ENCODE peak calls at places on chromosomes 12 and 14, in eight cellular contexts. One of them, this sample, is unnamed.

GRCh38 chr14:87217023-87217422 is 776.0 kb downstream of the GALC start:
- DNase-seq in stimulated activated CD8-positive, alpha-beta memory T cell treated with anti-CD3 and anti-CD28 coated beads, Interleukin-7, amount 100 ng/mL, for 4 hours: no peak
- DNase-seq in epithelial cell of esophagus: no peak
- DNase-seq in NCI-H2081 treated with DMSO at 0.1 percent for 48 hours: no peak
- DNase-seq in HEK293T: no peak
- DNase-seq in lower lobe of right lung: no peak
- DNase-seq in iPS-NIHi11: no peak
- DNase-seq in anterior cingulate cortex: no peak
- DNase-seq in this sample: no peak

GRCh38 chr14:72855913-72856312 is 38.0 kb downstream of the DPF3 start:
- DNase-seq in stimulated activated CD8-positive, alpha-beta memory T cell treated with anti-CD3 and anti-CD28 coated beads, Interleukin-7, amount 100 ng/mL, for 4 hours: no peak
- DNase-seq in epithelial cell of esophagus: peak
- DNase-seq in NCI-H2081 treated with DMSO at 0.1 percent for 48 hours: no peak
- DNase-seq in HEK293T: no peak
- DNase-seq in lower lobe of right lung: no peak
- DNase-seq in iPS-NIHi11: no peak
- DNase-seq in anterior cingulate cortex: no peak
- DNase-seq in this sample: peak

GRCh38 chr12:60096727-60097126 is 500.9 kb downstream of the SLC16A7 start:
- DNase-seq in stimulated activated CD8-positive, alpha-beta memory T cell treated with anti-CD3 and anti-CD28 coated beads, Interleukin-7, amount 100 ng/mL, for 4 hours: no peak
- DNase-seq in epithelial cell of esophagus: no peak
- DNase-seq in NCI-H2081 treated with DMSO at 0.1 percent for 48 hours: no peak
- DNase-seq in HEK293T: no peak
- DNase-seq in lower lobe of right lung: no peak
- DNase-seq in iPS-NIHi11: no peak
- DNase-seq in anterior cingulate cortex: no peak
- DNase-seq in this sample: no peak

GRCh38 chr12:125512541-125513298 is 447.5 kb downstream of the AACS start:
- DNase-seq in stimulated activated CD8-positive, alpha-beta memory T cell treated with anti-CD3 and anti-CD28 coated beads, Interleukin-7, amount 100 ng/mL, for 4 hours: no peak
- DNase-seq in epithelial cell of esophagus: no peak
- DNase-seq in NCI-H2081 treated with DMSO at 0.1 percent for 48 hours: no peak
- DNase-seq in HEK293T: no peak
- DNase-seq in lower lobe of right lung: no peak
- DNase-seq in iPS-NIHi11: no peak
- DNase-seq in anterior cingulate cortex: no peak
- DNase-seq in this sample: no peak

GRCh38 chr12:6868211-6869048 is 1.1 kb downstream of the TPI1 start:
- DNase-seq in stimulated activated CD8-positive, alpha-beta memory T cell treated with anti-CD3 and anti-CD28 coated beads, Interleukin-7, amount 100 ng/mL, for 4 hours: no peak
- DNase-seq in epithelial cell of esophagus: peak
- DNase-seq in NCI-H2081 treated with DMSO at 0.1 percent for 48 hours: no peak
- DNase-seq in HEK293T: no peak
- DNase-seq in lower lobe of right lung: no peak
- DNase-seq in iPS-NIHi11: no peak
- DNase-seq in anterior cingulate cortex: no peak
- DNase-seq in this sample: no peak

GRCh38 chr12:76489737-76490136 is 69.8 kb downstream of the OSBPL8 start:
- DNase-seq in stimulated activated CD8-positive, alpha-beta memory T cell treated with anti-CD3 and anti-CD28 coated beads, Interleukin-7, amount 100 ng/mL, for 4 hours: no peak
- DNase-seq in epithelial cell of esophagus: no peak
- DNase-seq in NCI-H2081 treated with DMSO at 0.1 percent for 48 hours: no peak
- DNase-seq in HEK293T: no peak
- DNase-seq in lower lobe of right lung: no peak
- DNase-seq in iPS-NIHi11: no peak
- DNase-seq in anterior cingulate cortex: no peak
- DNase-seq in this sample: no peak

GRCh38 chr12:56687225-56688128 is 607 bp downstream of the PTGES3 start:
- DNase-seq in stimulated activated CD8-positive, alpha-beta memory T cell treated with anti-CD3 and anti-CD28 coated beads, Interleukin-7, amount 100 ng/mL, for 4 hours: peak
- DNase-seq in epithelial cell of esophagus: peak
- DNase-seq in NCI-H2081 treated with DMSO at 0.1 percent for 48 hours: peak
- DNase-seq in HEK293T: no peak
- DNase-seq in lower lobe of right lung: peak
- DNase-seq in iPS-NIHi11: no peak
- DNase-seq in anterior cingulate cortex: peak
- DNase-seq in this sample: no peak

GRCh38 chr14:103391048-103391447 is 5.8 kb downstream of the MARK3 start:
- DNase-seq in stimulated activated CD8-positive, alpha-beta memory T cell treated with anti-CD3 and anti-CD28 coated beads, Interleukin-7, amount 100 ng/mL, for 4 hours: no peak
- DNase-seq in epithelial cell of esophagus: peak
- DNase-seq in NCI-H2081 treated with DMSO at 0.1 percent for 48 hours: no peak
- DNase-seq in HEK293T: no peak
- DNase-seq in lower lobe of right lung: no peak
- DNase-seq in iPS-NIHi11: peak
- DNase-seq in anterior cingulate cortex: no peak
- DNase-seq in this sample: peak

GRCh38 chr14:51004352-51004800 is 60.1 kb upstream of the PYGL start:
- DNase-seq in stimulated activated CD8-positive, alpha-beta memory T cell treated with anti-CD3 and anti-CD28 coated beads, Interleukin-7, amount 100 ng/mL, for 4 hours: no peak
- DNase-seq in epithelial cell of esophagus: no peak
- DNase-seq in NCI-H2081 treated with DMSO at 0.1 percent for 48 hours: no peak
- DNase-seq in HEK293T: no peak
- DNase-seq in lower lobe of right lung: peak
- DNase-seq in iPS-NIHi11: no peak
- DNase-seq in anterior cingulate cortex: no peak
- DNase-seq in this sample: peak

GRCh38 chr14:106218189-106218588 is 691.8 kb downstream of the TMEM121 start:
- DNase-seq in stimulated activated CD8-positive, alpha-beta memory T cell treated with anti-CD3 and anti-CD28 coated beads, Interleukin-7, amount 100 ng/mL, for 4 hours: no peak
- DNase-seq in epithelial cell of esophagus: no peak
- DNase-seq in NCI-H2081 treated with DMSO at 0.1 percent for 48 hours: no peak
- DNase-seq in HEK293T: no peak
- DNase-seq in lower lobe of right lung: no peak
- DNase-seq in iPS-NIHi11: no peak
- DNase-seq in anterior cingulate cortex: no peak
- DNase-seq in this sample: no peak

GRCh38 chr12:131971226-131971625 is 21.5 kb downstream of the EP400 start:
- DNase-seq in stimulated activated CD8-positive, alpha-beta memory T cell treated with anti-CD3 and anti-CD28 coated beads, Interleukin-7, amount 100 ng/mL, for 4 hours: no peak
- DNase-seq in epithelial cell of esophagus: no peak
- DNase-seq in NCI-H2081 treated with DMSO at 0.1 percent for 48 hours: no peak
- DNase-seq in HEK293T: no peak
- DNase-seq in lower lobe of right lung: no peak
- DNase-seq in iPS-NIHi11: no peak
- DNase-seq in anterior cingulate cortex: no peak
- DNase-seq in this sample: no peak

GRCh38 chr12:13097526-13097925 is 5.9 kb downstream of the GSG1 start:
- DNase-seq in stimulated activated CD8-positive, alpha-beta memory T cell treated with anti-CD3 and anti-CD28 coated beads, Interleukin-7, amount 100 ng/mL, for 4 hours: no peak
- DNase-seq in epithelial cell of esophagus: no peak
- DNase-seq in NCI-H2081 treated with DMSO at 0.1 percent for 48 hours: no peak
- DNase-seq in HEK293T: no peak
- DNase-seq in lower lobe of right lung: peak
- DNase-seq in iPS-NIHi11: no peak
- DNase-seq in anterior cingulate cortex: no peak
- DNase-seq in this sample: peak

GRCh38 chr12:71032933-71033332 is 112.4 kb upstream of the PTPRR start:
- DNase-seq in stimulated activated CD8-positive, alpha-beta memory T cell treated with anti-CD3 and anti-CD28 coated beads, Interleukin-7, amount 100 ng/mL, for 4 hours: no peak
- DNase-seq in epithelial cell of esophagus: no peak
- DNase-seq in NCI-H2081 treated with DMSO at 0.1 percent for 48 hours: no peak
- DNase-seq in HEK293T: no peak
- DNase-seq in lower lobe of right lung: no peak
- DNase-seq in iPS-NIHi11: no peak
- DNase-seq in anterior cingulate cortex: no peak
- DNase-seq in this sample: no peak

GRCh38 chr12:12527820-12528296 is 34.8 kb downstream of the DUSP16 start:
- DNase-seq in stimulated activated CD8-positive, alpha-beta memory T cell treated with anti-CD3 and anti-CD28 coated beads, Interleukin-7, amount 100 ng/mL, for 4 hours: no peak
- DNase-seq in epithelial cell of esophagus: no peak
- DNase-seq in NCI-H2081 treated with DMSO at 0.1 percent for 48 hours: no peak
- DNase-seq in HEK293T: no peak
- DNase-seq in lower lobe of right lung: no peak
- DNase-seq in iPS-NIHi11: no peak
- DNase-seq in anterior cingulate cortex: no peak
- DNase-seq in this sample: no peak

GRCh38 chr12:57765698-57766463 is 997 bp downstream of the CYP27B1 start:
- DNase-seq in stimulated activated CD8-positive, alpha-beta memory T cell treated with anti-CD3 and anti-CD28 coated beads, Interleukin-7, amount 100 ng/mL, for 4 hours: no peak
- DNase-seq in epithelial cell of esophagus: peak
- DNase-seq in NCI-H2081 treated with DMSO at 0.1 percent for 48 hours: no peak
- DNase-seq in HEK293T: no peak
- DNase-seq in lower lobe of right lung: no peak
- DNase-seq in iPS-NIHi11: peak
- DNase-seq in anterior cingulate cortex: no peak
- DNase-seq in this sample: no peak

GRCh38 chr12:2586159-2587035 is 208.4 kb upstream of the FKBP4 start:
- DNase-seq in stimulated activated CD8-positive, alpha-beta memory T cell treated with anti-CD3 and anti-CD28 coated beads, Interleukin-7, amount 100 ng/mL, for 4 hours: no peak
- DNase-seq in epithelial cell of esophagus: no peak
- DNase-seq in NCI-H2081 treated with DMSO at 0.1 percent for 48 hours: no peak
- DNase-seq in HEK293T: no peak
- DNase-seq in lower lobe of right lung: no peak
- DNase-seq in iPS-NIHi11: peak
- DNase-seq in anterior cingulate cortex: no peak
- DNase-seq in this sample: peak

GRCh38 chr14:103711516-103712431 is 3.5 kb downstream of the XRCC3 start:
- DNase-seq in stimulated activated CD8-positive, alpha-beta memory T cell treated with anti-CD3 and anti-CD28 coated beads, Interleukin-7, amount 100 ng/mL, for 4 hours: no peak
- DNase-seq in epithelial cell of esophagus: peak
- DNase-seq in NCI-H2081 treated with DMSO at 0.1 percent for 48 hours: no peak
- DNase-seq in HEK293T: no peak
- DNase-seq in lower lobe of right lung: peak
- DNase-seq in iPS-NIHi11: no peak
- DNase-seq in anterior cingulate cortex: peak
- DNase-seq in this sample: no peak

GRCh38 chr14:93832665-93833064 is 44.4 kb upstream of the PRIMA1 start:
- DNase-seq in stimulated activated CD8-positive, alpha-beta memory T cell treated with anti-CD3 and anti-CD28 coated beads, Interleukin-7, amount 100 ng/mL, for 4 hours: no peak
- DNase-seq in epithelial cell of esophagus: no peak
- DNase-seq in NCI-H2081 treated with DMSO at 0.1 percent for 48 hours: no peak
- DNase-seq in HEK293T: no peak
- DNase-seq in lower lobe of right lung: no peak
- DNase-seq in iPS-NIHi11: no peak
- DNase-seq in anterior cingulate cortex: no peak
- DNase-seq in this sample: no peak

GRCh38 chr12:14171111-14171510 is 189.7 kb upstream of the GRIN2B start:
- DNase-seq in stimulated activated CD8-positive, alpha-beta memory T cell treated with anti-CD3 and anti-CD28 coated beads, Interleukin-7, amount 100 ng/mL, for 4 hours: no peak
- DNase-seq in epithelial cell of esophagus: no peak
- DNase-seq in NCI-H2081 treated with DMSO at 0.1 percent for 48 hours: no peak
- DNase-seq in HEK293T: no peak
- DNase-seq in lower lobe of right lung: no peak
- DNase-seq in iPS-NIHi11: no peak
- DNase-seq in anterior cingulate cortex: no peak
- DNase-seq in this sample: no peak

GRCh38 chr12:42790761-42791151 is 201.2 kb upstream of the PRICKLE1 start:
- DNase-seq in stimulated activated CD8-positive, alpha-beta memory T cell treated with anti-CD3 and anti-CD28 coated beads, Interleukin-7, amount 100 ng/mL, for 4 hours: no peak
- DNase-seq in epithelial cell of esophagus: peak
- DNase-seq in NCI-H2081 treated with DMSO at 0.1 percent for 48 hours: no peak
- DNase-seq in HEK293T: no peak
- DNase-seq in lower lobe of right lung: no peak
- DNase-seq in iPS-NIHi11: peak
- DNase-seq in anterior cingulate cortex: no peak
- DNase-seq in this sample: peak

GRCh38 chr14:22084393-22085281 is 411.0 kb upstream of the OR4E1 start:
- DNase-seq in stimulated activated CD8-positive, alpha-beta memory T cell treated with anti-CD3 and anti-CD28 coated beads, Interleukin-7, amount 100 ng/mL, for 4 hours: no peak
- DNase-seq in epithelial cell of esophagus: peak
- DNase-seq in NCI-H2081 treated with DMSO at 0.1 percent for 48 hours: no peak
- DNase-seq in HEK293T: peak
- DNase-seq in lower lobe of right lung: no peak
- DNase-seq in iPS-NIHi11: peak
- DNase-seq in anterior cingulate cortex: no peak
- DNase-seq in this sample: peak

GRCh38 chr12:47945341-47945728 is 18.1 kb upstream of the TMEM106C start:
- DNase-seq in stimulated activated CD8-positive, alpha-beta memory T cell treated with anti-CD3 and anti-CD28 coated beads, Interleukin-7, amount 100 ng/mL, for 4 hours: no peak
- DNase-seq in epithelial cell of esophagus: peak
- DNase-seq in NCI-H2081 treated with DMSO at 0.1 percent for 48 hours: no peak
- DNase-seq in HEK293T: no peak
- DNase-seq in lower lobe of right lung: no peak
- DNase-seq in iPS-NIHi11: no peak
- DNase-seq in anterior cingulate cortex: no peak
- DNase-seq in this sample: no peak

GRCh38 chr14:21069388-21070082 is 569 bp upstream of the ARHGEF40 start:
- DNase-seq in stimulated activated CD8-positive, alpha-beta memory T cell treated with anti-CD3 and anti-CD28 coated beads, Interleukin-7, amount 100 ng/mL, for 4 hours: no peak
- DNase-seq in epithelial cell of esophagus: no peak
- DNase-seq in NCI-H2081 treated with DMSO at 0.1 percent for 48 hours: no peak
- DNase-seq in HEK293T: no peak
- DNase-seq in lower lobe of right lung: no peak
- DNase-seq in iPS-NIHi11: peak
- DNase-seq in anterior cingulate cortex: peak
- DNase-seq in this sample: peak

GRCh38 chr12:127539499-127539898 is 727.5 kb upstream of the TMEM132C start:
- DNase-seq in stimulated activated CD8-positive, alpha-beta memory T cell treated with anti-CD3 and anti-CD28 coated beads, Interleukin-7, amount 100 ng/mL, for 4 hours: no peak
- DNase-seq in epithelial cell of esophagus: no peak
- DNase-seq in NCI-H2081 treated with DMSO at 0.1 percent for 48 hours: no peak
- DNase-seq in HEK293T: no peak
- DNase-seq in lower lobe of right lung: no peak
- DNase-seq in iPS-NIHi11: no peak
- DNase-seq in anterior cingulate cortex: no peak
- DNase-seq in this sample: peak

GRCh38 chr14:29410581-29410980 is 517.1 kb downstream of the PRKD1 start:
- DNase-seq in stimulated activated CD8-positive, alpha-beta memory T cell treated with anti-CD3 and anti-CD28 coated beads, Interleukin-7, amount 100 ng/mL, for 4 hours: no peak
- DNase-seq in epithelial cell of esophagus: no peak
- DNase-seq in NCI-H2081 treated with DMSO at 0.1 percent for 48 hours: no peak
- DNase-seq in HEK293T: no peak
- DNase-seq in lower lobe of right lung: no peak
- DNase-seq in iPS-NIHi11: no peak
- DNase-seq in anterior cingulate cortex: no peak
- DNase-seq in this sample: no peak

GRCh38 chr12:51932218-51933076 is 19.1 kb upstream of the ACVR1B start:
- DNase-seq in stimulated activated CD8-positive, alpha-beta memory T cell treated with anti-CD3 and anti-CD28 coated beads, Interleukin-7, amount 100 ng/mL, for 4 hours: no peak
- DNase-seq in epithelial cell of esophagus: no peak
- DNase-seq in NCI-H2081 treated with DMSO at 0.1 percent for 48 hours: no peak
- DNase-seq in HEK293T: no peak
- DNase-seq in lower lobe of right lung: no peak
- DNase-seq in iPS-NIHi11: no peak
- DNase-seq in anterior cingulate cortex: no peak
- DNase-seq in this sample: no peak

GRCh38 chr14:60350366-60350720 is 101.3 kb downstream of the PPM1A start:
- DNase-seq in stimulated activated CD8-positive, alpha-beta memory T cell treated with anti-CD3 and anti-CD28 coated beads, Interleukin-7, amount 100 ng/mL, for 4 hours: no peak
- DNase-seq in epithelial cell of esophagus: no peak
- DNase-seq in NCI-H2081 treated with DMSO at 0.1 percent for 48 hours: no peak
- DNase-seq in HEK293T: peak
- DNase-seq in lower lobe of right lung: no peak
- DNase-seq in iPS-NIHi11: peak
- DNase-seq in anterior cingulate cortex: no peak
- DNase-seq in this sample: no peak